ENCODE peak calls at places on chromosomes 5 and 9, in nine cellular contexts. E, H, O, G, B, X, K, F and Y are unnamed samples.

GRCh38 chr5:143987751-143988560 is 176.0 kb downstream of the HMHB1 start:
- DNase-seq in B (no peak), K (no peak), X (no peak), F (no peak), O (no peak), H (no peak), G (no peak), E (no peak), Y (no peak)

GRCh38 chr5:57551974-57552537 is 69.4 kb upstream of the ACTBL2 start:
- DNase-seq in X (no peak), B (no peak), H (no peak), E (no peak), O (no peak), G (peak; percentile 4), F (no peak), K (no peak), Y (no peak)

GRCh38 chr9:129860653-129861446 is 25.6 kb downstream of the USP20 start:
- DNase-seq in H (no peak), X (no peak), G (no peak), O (no peak), F (no peak), K (no peak), E (no peak), B (no peak), Y (no peak)

GRCh38 chr9:129609486-129610192 is 11.3 kb downstream of the C9orf50 start:
- DNase-seq in F (peak; percentile 51), B (peak; percentile 69), K (no peak), X (no peak), H (no peak), O (peak; percentile 76), E (peak; percentile 65), G (peak; percentile 61), Y (no peak)

GRCh38 chr5:19886123-19886921 is 101.7 kb downstream of the CDH18 start:
- DNase-seq in O (no peak), G (peak; percentile 85), E (peak; percentile 83), H (no peak), K (no peak), X (peak; percentile 80), F (no peak), B (peak; percentile 7), Y (peak; percentile 67)

GRCh38 chr9:92620870-92621269 is 49.1 kb downstream of the IPPK start:
- DNase-seq in B (no peak), O (no peak), F (no peak), K (no peak), E (no peak), G (no peak), H (peak; percentile 15), X (no peak), Y (no peak)

GRCh38 chr9:135130266-135130976 is 43.0 kb downstream of the OLFM1 start:
- DNase-seq in H (no peak), B (no peak), G (no peak), K (no peak), E (peak; percentile 5), O (peak; percentile 43), X (peak; percentile 1), F (no peak), Y (no peak)

GRCh38 chr5:32462618-32463017 is 18.1 kb upstream of the ZFR start:
- DNase-seq in G (peak; percentile 68), H (no peak), F (no peak), O (no peak), B (peak; percentile 84), X (peak; percentile 87), E (peak; percentile 92), K (no peak), Y (no peak)

GRCh38 chr5:179385892-179386291 is 40.6 kb upstream of the ADAMTS2 start:
- DNase-seq in G (no peak), B (peak; percentile 52), X (no peak), H (no peak), K (no peak), E (peak; percentile 34), F (no peak), O (no peak), Y (no peak)

GRCh38 chr9:125085703-125086477 is 57.4 kb downstream of the SCAI start:
- DNase-seq in E (no peak), O (no peak), X (no peak), G (no peak), H (no peak), B (no peak), F (no peak), K (no peak), Y (no peak)

GRCh38 chr5:169202969-169203368 is 98.0 kb downstream of the SLIT3 start:
- DNase-seq in H (no peak), F (no peak), G (peak; percentile 50), B (peak; percentile 30), O (no peak), K (no peak), X (no peak), E (peak; percentile 17), Y (no peak)

GRCh38 chr9:126032135-126032534 is 285.0 kb downstream of the PBX3 start:
- DNase-seq in H (no peak), X (no peak), B (no peak), K (no peak), E (no peak), G (no peak), F (no peak), O (no peak), Y (no peak)

GRCh38 chr9:96383165-96383939 is at the start of gene SLC35D2:
- DNase-seq in E (peak; percentile 70), B (peak; percentile 92), O (peak; percentile 87), F (peak; percentile 75), H (no peak), X (peak; percentile 49), K (peak; percentile 4), G (peak; percentile 82), Y (no peak)

GRCh38 chr5:80961376-80962281 is 1.5 kb downstream of the RASGRF2 start:
- DNase-seq in E (no peak), B (no peak), H (no peak), X (no peak), G (peak; percentile 31), F (peak; percentile 10), O (peak; percentile 23), K (no peak), Y (no peak)

GRCh38 chr5:34930870-34931269 is 1.5 kb downstream of the DNAJC21 start:
- DNase-seq in F (no peak), E (no peak), H (no peak), B (no peak), K (no peak), O (no peak), X (no peak), G (no peak), Y (no peak)

GRCh38 chr9:135989722-135990467 is 28.7 kb upstream of the UBAC1 start:
- DNase-seq in O (no peak), K (no peak), E (no peak), F (no peak), H (no peak), G (no peak), B (no peak), X (no peak), Y (no peak)